ENCODE peak calls at places on chromosomes 13 and 19, in eight cellular contexts. J, E, S, A, Y, Z, C and U are unnamed samples.
A peak's percentile ranks its signal among the peaks of the same experiment; 100 is the strongest.

GRCh38 chr13:91904597-91904996 is 506.2 kb downstream of the GPC5 start:
- DNase-seq in E (peak; percentile 4), S (peak; percentile 45), C (no peak), Z (no peak), A (no peak), J (no peak), Y (no peak), U (no peak)

GRCh38 chr19:6273701-6274601 is 5.8 kb downstream of the MLLT1 start:
- DNase-seq in S (no peak), A (peak; percentile 88), E (peak; percentile 92), Y (peak; percentile 98), Z (no peak), C (peak; percentile 74), J (peak; percentile 88), U (peak; percentile 87)

GRCh38 chr19:12955996-12956395 is 1.0 kb downstream of the GADD45GIP1 start:
- DNase-seq in C (no peak), J (no peak), Y (no peak), S (no peak), A (no peak), Z (no peak), E (no peak), U (no peak)

GRCh38 chr19:14497347-14497921 is 1.5 kb upstream of the GIPC1 start:
- DNase-seq in Y (no peak), A (no peak), C (no peak), E (no peak), S (no peak), Z (no peak), J (no peak), U (no peak)

GRCh38 chr13:30832845-30833332 is 73.2 kb upstream of the MEDAG start:
- DNase-seq in A (peak; percentile 77), C (peak; percentile 93), S (no peak), J (peak; percentile 72), Y (no peak), Z (peak; percentile 77), E (peak; percentile 97), U (peak; percentile 58)

GRCh38 chr13:112970552-112971287 is 1.7 kb downstream of the MCF2L start:
- DNase-seq in S (no peak), Y (peak; percentile 25), A (no peak), Z (no peak), C (no peak), E (no peak), J (peak; percentile 20), U (no peak)

GRCh38 chr19:28290963-28291657 is 921.8 kb downstream of the UQCRFS1 start:
- DNase-seq in Z (peak; percentile 88), J (no peak), A (no peak), S (no peak), Y (no peak), C (no peak), E (no peak), U (no peak)

GRCh38 chr13:113475280-113475679 is 15.2 kb downstream of the DCUN1D2 start:
- DNase-seq in Y (no peak), Z (no peak), J (no peak), A (no peak), S (no peak), E (no peak), C (no peak), U (no peak)

GRCh38 chr19:51469162-51469561 is 9.2 kb upstream of the CEACAM18 start:
- DNase-seq in Y (no peak), A (no peak), S (no peak), C (peak; percentile 8), Z (no peak), E (no peak), J (no peak), U (no peak)

GRCh38 chr13:23608704-23609413 is 38.6 kb downstream of the TNFRSF19 start:
- DNase-seq in S (no peak), Y (no peak), Z (no peak), J (peak; percentile 74), E (peak; percentile 27), A (peak; percentile 51), C (peak; percentile 53), U (no peak)

GRCh38 chr13:98285317-98285716 is 108.2 kb upstream of the RNF113B start:
- DNase-seq in Y (no peak), S (no peak), C (no peak), E (no peak), J (no peak), Z (no peak), A (no peak), U (no peak)

GRCh38 chr19:1762243-1763140 is 9.2 kb downstream of the ONECUT3 start:
- DNase-seq in S (no peak), E (no peak), C (no peak), Z (peak; percentile 55), A (no peak), J (no peak), Y (no peak), U (no peak)

GRCh38 chr19:51354742-51355148 is 11.4 kb downstream of the ETFB start:
- DNase-seq in A (no peak), Y (no peak), S (no peak), E (no peak), C (no peak), J (no peak), Z (peak; percentile 88), U (peak; percentile 69)

GRCh38 chr13:27349458-27349857 is 75.0 kb upstream of the GTF3A start:
- DNase-seq in E (no peak), J (no peak), Y (no peak), A (no peak), Z (no peak), C (no peak), S (no peak), U (no peak)

GRCh38 chr13:112725346-112726017 is 35.6 kb downstream of the ATP11A start:
- DNase-seq in C (peak; percentile 45), Z (peak; percentile 56), E (peak; percentile 52), Y (no peak), A (peak; percentile 51), S (no peak), J (no peak), U (peak; percentile 36)

GRCh38 chr13:66443926-66444325 is 786.2 kb downstream of the PCDH9 start:
- DNase-seq in A (no peak), S (no peak), Y (no peak), E (no peak), C (no peak), J (no peak), Z (no peak), U (no peak)
- H3K4me3 ChIP-seq in A (no peak overlapping the region), S (no peak overlapping the region), Y (no peak overlapping the region), E (no peak overlapping the region), C (no peak overlapping the region), J (no peak overlapping the region), Z (no peak overlapping the region), U (no peak overlapping the region)

GRCh38 chr19:57192993-57193392 is 1.7 kb downstream of the ZNF264 start:
- DNase-seq in A (no peak), Z (no peak), E (no peak), Y (no peak), J (no peak), S (no peak), C (no peak), U (no peak)
- H3K4me1 ChIP-seq in A (peaks cover 20% of the 10 kb centered on the region), Z (peaks cover 4% of the 10 kb centered on the region), E (peaks cover 16% of the 10 kb centered on the region), Y (peaks cover 12% of the 10 kb centered on the region), J (peaks cover 19% of the 10 kb centered on the region), S (peaks cover 5% of the 10 kb centered on the region), C (peaks cover 13% of the 10 kb centered on the region), U (peaks cover 8% of the 10 kb centered on the region)

GRCh38 chr19:23060016-23060415 is 56.8 kb upstream of the ZNF730 start:
- DNase-seq in Y (no peak), J (no peak), Z (no peak), C (no peak), S (no peak), E (no peak), A (no peak), U (no peak)

GRCh38 chr19:23065306-23065705 is 51.5 kb upstream of the ZNF730 start:
- DNase-seq in C (no peak), Y (no peak), Z (no peak), E (no peak), S (no peak), J (no peak), A (no peak), U (no peak)

DNA sequence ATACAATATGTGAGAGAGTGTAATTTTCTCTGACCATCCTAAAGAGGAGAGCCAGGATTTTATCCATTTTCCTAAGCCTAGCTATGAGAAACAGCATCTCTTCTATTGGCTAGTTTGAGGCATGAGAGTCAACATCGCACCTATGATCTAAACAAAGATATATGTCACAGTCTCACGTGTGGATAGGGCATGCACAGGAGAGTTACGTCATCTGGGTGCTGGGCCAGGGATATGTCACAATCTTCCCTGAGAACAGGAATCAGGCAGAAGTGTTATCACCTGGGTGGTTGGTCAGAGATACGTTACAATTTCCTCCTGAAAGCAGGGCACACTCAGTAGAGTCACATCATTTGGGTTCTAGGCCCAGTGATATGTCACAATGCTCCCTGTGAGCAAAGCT is 53.9 kb upstream of the ZNF730 start:
- DNase-seq in Y (no peak), C (no peak), E (no peak), J (no peak), Z (no peak), S (no peak), A (no peak), U (no peak)
- H3K9me3 ChIP-seq in Y (no peaks in the 10 kb centered on the region), C (no peaks in the 10 kb centered on the region), E (no peaks in the 10 kb centered on the region), J (no peaks in the 10 kb centered on the region), Z (peaks cover 37% of the 10 kb centered on the region), S (no peaks in the 10 kb centered on the region), A (no peaks in the 10 kb centered on the region), U (peaks cover 4% of the 10 kb centered on the region)

GRCh38 chr13:50152655-50153309 is 137.5 kb downstream of the KCNRG start:
- DNase-seq in Y (no peak), E (no peak), A (no peak), S (peak; percentile 81), C (no peak), J (no peak), Z (no peak), U (no peak)
- H3K4me3 ChIP-seq in Y (no peak overlapping the region), E (no peak overlapping the region), A (peak overlapping the region; percentile 40), S (peak overlapping the region; percentile 52), C (peak overlapping the region; percentile 3), J (no peak overlapping the region), Z (no peak overlapping the region), U (peak overlapping the region; percentile 5)